ENCODE peak calls at places on chromosomes 11 and 22, in ten cellular contexts. One of them, this sample, is unnamed.

GRCh38 chr11:131748146-131749050 is 378.0 kb downstream of the NTM start:
- DNase-seq in right atrium auricular region: peak
- DNase-seq in activated gamma-delta T cell treated with Interleukin-2 at 50 U/mL for 16 hours: no peak
- DNase-seq in HEK293T: peak
- DNase-seq in T47D: peak
- DNase-seq in activated CD8-positive, alpha-beta T cell treated with anti-CD3 and anti-CD28 coated beads, Interleukin-2, amount 10 ng/mL, durations not matched to agents 7 days and 5 days: peak
- DNase-seq in cardiac fibroblast: peak
- DNase-seq in heart right ventricle: peak
- DNase-seq in DMS79 treated with DMSO at 0.1 percent for 48 hours: peak
- DNase-seq in HepG2: peak
- DNase-seq in this sample: peak

GRCh38 chr11:69985654-69986420 is 92.3 kb upstream of the ANO1 start:
- DNase-seq in right atrium auricular region: no peak
- DNase-seq in activated gamma-delta T cell treated with Interleukin-2 at 50 U/mL for 16 hours: no peak
- DNase-seq in HEK293T: no peak
- DNase-seq in T47D: no peak
- DNase-seq in activated CD8-positive, alpha-beta T cell treated with anti-CD3 and anti-CD28 coated beads, Interleukin-2, amount 10 ng/mL, durations not matched to agents 7 days and 5 days: no peak
- DNase-seq in cardiac fibroblast: no peak
- DNase-seq in heart right ventricle: no peak
- DNase-seq in DMS79 treated with DMSO at 0.1 percent for 48 hours: no peak
- DNase-seq in HepG2: no peak
- DNase-seq in this sample: no peak

GRCh38 chr11:112963368-112963955 is 2.2 kb downstream of the NCAM1 start:
- DNase-seq in right atrium auricular region: no peak
- DNase-seq in activated gamma-delta T cell treated with Interleukin-2 at 50 U/mL for 16 hours: no peak
- DNase-seq in HEK293T: no peak
- DNase-seq in T47D: no peak
- DNase-seq in activated CD8-positive, alpha-beta T cell treated with anti-CD3 and anti-CD28 coated beads, Interleukin-2, amount 10 ng/mL, durations not matched to agents 7 days and 5 days: no peak
- DNase-seq in cardiac fibroblast: no peak
- DNase-seq in heart right ventricle: no peak
- DNase-seq in DMS79 treated with DMSO at 0.1 percent for 48 hours: peak
- DNase-seq in HepG2: no peak
- DNase-seq in this sample: no peak

GRCh38 chr22:20256562-20257473 is 11.3 kb downstream of the RTN4R start:
- DNase-seq in right atrium auricular region: no peak
- DNase-seq in activated gamma-delta T cell treated with Interleukin-2 at 50 U/mL for 16 hours: no peak
- DNase-seq in HEK293T: no peak
- DNase-seq in T47D: no peak
- DNase-seq in activated CD8-positive, alpha-beta T cell treated with anti-CD3 and anti-CD28 coated beads, Interleukin-2, amount 10 ng/mL, durations not matched to agents 7 days and 5 days: no peak
- DNase-seq in cardiac fibroblast: no peak
- DNase-seq in heart right ventricle: no peak
- DNase-seq in DMS79 treated with DMSO at 0.1 percent for 48 hours: no peak
- DNase-seq in HepG2: no peak
- DNase-seq in this sample: no peak

GRCh38 chr11:44252999-44253602 is 56.8 kb downstream of the ALX4 start:
- DNase-seq in right atrium auricular region: no peak
- DNase-seq in activated gamma-delta T cell treated with Interleukin-2 at 50 U/mL for 16 hours: no peak
- DNase-seq in HEK293T: no peak
- DNase-seq in T47D: no peak
- DNase-seq in activated CD8-positive, alpha-beta T cell treated with anti-CD3 and anti-CD28 coated beads, Interleukin-2, amount 10 ng/mL, durations not matched to agents 7 days and 5 days: no peak
- DNase-seq in cardiac fibroblast: no peak
- DNase-seq in heart right ventricle: no peak
- DNase-seq in DMS79 treated with DMSO at 0.1 percent for 48 hours: no peak
- DNase-seq in HepG2: no peak
- DNase-seq in this sample: no peak

GRCh38 chr22:11628651-11629511 is 3899.1 kb upstream of the OR11H1 start:
- DNase-seq in right atrium auricular region: no peak
- DNase-seq in activated gamma-delta T cell treated with Interleukin-2 at 50 U/mL for 16 hours: no peak
- DNase-seq in HEK293T: no peak
- DNase-seq in T47D: no peak
- DNase-seq in activated CD8-positive, alpha-beta T cell treated with anti-CD3 and anti-CD28 coated beads, Interleukin-2, amount 10 ng/mL, durations not matched to agents 7 days and 5 days: no peak
- DNase-seq in cardiac fibroblast: no peak
- DNase-seq in heart right ventricle: no peak
- DNase-seq in DMS79 treated with DMSO at 0.1 percent for 48 hours: no peak
- DNase-seq in HepG2: no peak
- DNase-seq in this sample: no peak

GRCh38 chr11:64090811-64091516 is 55.2 kb downstream of the FLRT1 start:
- DNase-seq in right atrium auricular region: no peak
- DNase-seq in activated gamma-delta T cell treated with Interleukin-2 at 50 U/mL for 16 hours: no peak
- DNase-seq in HEK293T: no peak
- DNase-seq in T47D: no peak
- DNase-seq in activated CD8-positive, alpha-beta T cell treated with anti-CD3 and anti-CD28 coated beads, Interleukin-2, amount 10 ng/mL, durations not matched to agents 7 days and 5 days: no peak
- DNase-seq in cardiac fibroblast: peak
- DNase-seq in heart right ventricle: no peak
- DNase-seq in DMS79 treated with DMSO at 0.1 percent for 48 hours: no peak
- DNase-seq in HepG2: no peak
- DNase-seq in this sample: peak

GRCh38 chr11:66974724-66975402 is at the start of gene C11orf86:
- DNase-seq in right atrium auricular region: no peak
- DNase-seq in activated gamma-delta T cell treated with Interleukin-2 at 50 U/mL for 16 hours: no peak
- DNase-seq in HEK293T: no peak
- DNase-seq in T47D: no peak
- DNase-seq in activated CD8-positive, alpha-beta T cell treated with anti-CD3 and anti-CD28 coated beads, Interleukin-2, amount 10 ng/mL, durations not matched to agents 7 days and 5 days: no peak
- DNase-seq in cardiac fibroblast: no peak
- DNase-seq in heart right ventricle: no peak
- DNase-seq in DMS79 treated with DMSO at 0.1 percent for 48 hours: no peak
- DNase-seq in HepG2: no peak
- DNase-seq in this sample: peak

GRCh38 chr11:134660416-134660815 is 248.4 kb upstream of the B3GAT1 start:
- DNase-seq in right atrium auricular region: peak
- DNase-seq in activated gamma-delta T cell treated with Interleukin-2 at 50 U/mL for 16 hours: no peak
- DNase-seq in HEK293T: no peak
- DNase-seq in T47D: no peak
- DNase-seq in activated CD8-positive, alpha-beta T cell treated with anti-CD3 and anti-CD28 coated beads, Interleukin-2, amount 10 ng/mL, durations not matched to agents 7 days and 5 days: peak
- DNase-seq in cardiac fibroblast: no peak
- DNase-seq in heart right ventricle: peak
- DNase-seq in DMS79 treated with DMSO at 0.1 percent for 48 hours: no peak
- DNase-seq in HepG2: no peak
- DNase-seq in this sample: no peak